ENCODE peak calls at places on chromosomes 13 and 19, in six cellular contexts. T is lower leg skin, V is heart left ventricle, D is HepG2, W is body of pancreas, J is adrenal gland. F is an unnamed sample.
A peak's percentile ranks its signal among the peaks of the same experiment; 100 is the strongest.

GRCh38 chr13:60583196-60583908 is 186.3 kb downstream of the TDRD3 start:
- DNase-seq in T (no peak), V (no peak), D (peak; percentile 13), W (no peak), J (no peak), F (no peak)

GRCh38 chr13:112957295-112957677 is 11.7 kb upstream of the MCF2L start:
- DNase-seq in T (no peak), V (no peak), D (no peak), W (no peak), J (no peak), F (no peak)

GRCh38 chr13:94330552-94331071 is 148.9 kb downstream of the DCT start:
- DNase-seq in T (no peak), V (no peak), D (no peak), W (no peak), J (no peak), F (no peak)

GRCh38 chr13:106176103-106176502 is 359.4 kb downstream of the EFNB2 start:
- DNase-seq in T (no peak), V (no peak), D (no peak), W (no peak), J (no peak), F (no peak)

GRCh38 chr19:39007096-39007495 is 25.3 kb downstream of the FBXO27 start:
- DNase-seq in T (no peak), V (no peak), D (no peak), W (no peak), J (no peak), F (no peak)

GRCh38 chr13:43664700-43665191 is 122.0 kb downstream of the ENOX1 start:
- DNase-seq in T (no peak), V (peak; percentile 30), D (no peak), W (peak; percentile 14), J (peak; percentile 23), F (peak; percentile 1)

GRCh38 chr13:33174491-33174890 is 111.1 kb downstream of the STARD13 start:
- DNase-seq in T (no peak), V (no peak), D (no peak), W (no peak), J (no peak), F (no peak)

GRCh38 chr13:51978836-51979556 is 32.3 kb downstream of the ATP7B start:
- DNase-seq in T (no peak), V (no peak), D (peak; percentile 90), W (peak; percentile 31), J (no peak), F (no peak)

GRCh38 chr13:57946361-57946760 is 314.8 kb downstream of the PCDH17 start:
- DNase-seq in T (no peak), V (no peak), D (no peak), W (no peak), J (no peak), F (no peak)

GRCh38 chr19:41328157-41328817 is 18.3 kb downstream of the CCDC97 start:
- DNase-seq in T (no peak), V (no peak), D (no peak), W (peak; percentile 43), J (peak; percentile 22), F (no peak)

GRCh38 chr13:36212789-36213188 is 1.6 kb downstream of the SOHLH2 start:
- DNase-seq in T (no peak), V (no peak), D (no peak), W (no peak), J (no peak), F (no peak)

GRCh38 chr13:112468069-112468468 is 91.9 kb downstream of the SPACA7 start:
- DNase-seq in T (no peak), V (no peak), D (no peak), W (no peak), J (no peak), F (no peak)

GRCh38 chr19:37914908-37915307 is 7.9 kb downstream of the SIPA1L3 start:
- DNase-seq in T (no peak), V (no peak), D (no peak), W (no peak), J (no peak), F (no peak)

GRCh38 chr13:42660367-42660965 is 86.5 kb downstream of the TNFSF11 start:
- DNase-seq in T (no peak), V (no peak), D (no peak), W (no peak), J (no peak), F (no peak)

DNA sequence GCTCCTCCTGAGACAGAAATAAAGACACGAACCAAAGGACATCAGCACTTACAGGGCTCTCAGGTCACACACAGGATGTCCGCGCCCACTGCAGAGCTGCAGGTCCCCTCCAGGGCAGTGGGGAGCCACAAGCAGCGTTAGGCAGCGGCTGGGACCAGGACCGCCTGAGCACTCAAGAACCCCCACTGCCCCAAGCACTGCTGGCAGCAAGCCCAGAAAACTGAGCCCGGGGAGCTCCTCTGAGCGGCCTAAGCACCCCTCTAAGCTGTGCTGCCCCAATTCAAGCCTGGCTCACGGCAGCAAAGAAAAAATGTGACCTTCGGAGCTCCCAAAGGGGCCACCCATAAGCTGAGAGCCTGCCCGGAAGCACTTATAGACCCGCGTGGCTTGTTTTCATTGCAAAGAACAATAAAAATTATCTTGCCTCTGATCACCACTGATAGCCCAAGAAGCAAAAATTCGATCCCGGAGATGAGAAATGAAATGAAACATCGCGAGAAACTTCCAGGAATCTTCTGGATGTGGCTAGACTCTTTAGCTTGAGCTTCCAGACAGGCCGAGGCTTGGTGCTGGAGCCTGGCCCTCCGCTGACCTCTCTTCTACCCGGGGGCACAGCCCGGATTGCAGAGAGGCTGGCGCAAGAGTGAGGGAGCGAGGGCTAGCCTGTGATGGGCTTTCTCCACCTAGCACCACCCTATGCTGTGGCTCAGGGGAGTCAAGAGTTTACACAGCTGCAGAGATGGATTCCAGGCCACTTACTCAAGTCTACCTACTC is 6.3 kb downstream of the DPP9 start:
- DNase-seq in T (no peak), V (no peak), D (peak; percentile 50), W (no peak), J (no peak), F (no peak)
- TF ChIP-seq POLR2A in T (no peak), V (no peak), D (no peak), W (no peak), J (no peak), F (no peak)

GRCh38 chr13:82766732-82767321 is 1115.4 kb downstream of the SLITRK1 start:
- DNase-seq in T (no peak), V (no peak), D (no peak), W (no peak), J (no peak), F (no peak)

GRCh38 chr13:82772802-82773201 is 1109.5 kb downstream of the SLITRK1 start:
- DNase-seq in T (no peak), V (no peak), D (no peak), W (no peak), J (no peak), F (no peak)
- TF ChIP-seq POLR2A in T (no peak), V (no peak), D (no peak), W (no peak), J (no peak), F (no peak)

DNA sequence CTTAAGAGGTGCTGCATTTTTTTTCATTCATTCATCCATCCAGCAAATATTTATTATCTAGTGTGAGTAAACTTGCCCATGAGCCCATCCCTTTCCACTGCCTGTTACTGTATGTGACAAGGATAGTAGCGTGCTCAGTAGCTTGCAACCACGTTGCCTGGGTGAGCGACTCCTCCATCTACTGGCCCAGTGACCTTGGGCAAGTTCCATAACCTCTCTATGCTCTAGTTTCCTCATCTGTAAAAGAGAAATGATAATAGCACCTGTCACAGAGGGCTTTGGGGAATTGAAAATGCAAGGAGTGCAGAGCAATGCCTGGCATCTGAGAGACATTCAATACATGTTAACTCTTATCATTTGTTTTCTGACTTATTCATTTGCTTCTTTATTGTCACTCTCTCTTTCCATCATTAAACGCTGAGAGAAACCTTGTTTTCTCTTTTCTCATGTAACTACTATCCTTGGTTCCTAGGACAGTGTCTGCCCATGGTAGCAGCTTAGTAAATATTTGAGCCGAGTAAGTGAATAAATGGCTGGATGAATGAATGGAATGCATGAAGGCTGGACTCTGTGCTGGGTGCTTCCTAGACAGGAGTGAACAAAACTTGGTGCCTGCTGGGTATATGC is 19.9 kb downstream of the LRCH1 start:
- DNase-seq in T (no peak), V (no peak), D (no peak), W (no peak), J (no peak), F (no peak)
- TF ChIP-seq POLR2A in T (no peak), V (no peak), D (no peak), W (no peak), J (no peak), F (no peak)

DNA sequence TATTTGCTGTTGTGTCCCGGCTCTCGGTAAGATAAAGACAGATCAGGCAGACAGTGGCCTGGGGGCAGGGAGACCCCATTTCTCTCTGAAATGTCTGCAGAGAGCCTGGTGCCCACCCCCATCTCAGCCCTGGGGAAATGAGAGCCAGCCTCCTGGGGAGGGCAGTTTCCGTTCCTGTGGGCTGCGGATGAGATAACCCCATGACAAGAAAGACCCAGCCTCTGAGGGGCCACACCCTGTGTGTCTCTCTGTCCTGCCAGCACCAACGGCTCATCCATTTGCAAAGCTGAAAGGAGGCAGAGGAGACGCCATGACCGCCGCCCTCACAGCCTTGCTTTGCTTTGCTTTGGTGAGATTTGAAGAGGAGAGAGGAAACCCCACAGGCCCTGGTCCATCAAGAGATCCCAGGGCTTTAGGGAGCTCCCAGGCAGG is 28.1 kb upstream of the KIR3DL3 start:
- DNase-seq in T (no peak), V (no peak), D (no peak), W (no peak), J (no peak), F (no peak)
- TF ChIP-seq POLR2A in T (no peak), V (no peak), D (no peak), W (no peak), J (no peak), F (no peak)

GRCh38 chr13:21567714-21568113 is 36.3 kb downstream of the MICU2 start:
- DNase-seq in T (no peak), V (no peak), D (no peak), W (no peak), J (no peak), F (no peak)
- TF ChIP-seq POLR2A in T (no peak), V (no peak), D (no peak), W (no peak), J (no peak), F (no peak)

DNA sequence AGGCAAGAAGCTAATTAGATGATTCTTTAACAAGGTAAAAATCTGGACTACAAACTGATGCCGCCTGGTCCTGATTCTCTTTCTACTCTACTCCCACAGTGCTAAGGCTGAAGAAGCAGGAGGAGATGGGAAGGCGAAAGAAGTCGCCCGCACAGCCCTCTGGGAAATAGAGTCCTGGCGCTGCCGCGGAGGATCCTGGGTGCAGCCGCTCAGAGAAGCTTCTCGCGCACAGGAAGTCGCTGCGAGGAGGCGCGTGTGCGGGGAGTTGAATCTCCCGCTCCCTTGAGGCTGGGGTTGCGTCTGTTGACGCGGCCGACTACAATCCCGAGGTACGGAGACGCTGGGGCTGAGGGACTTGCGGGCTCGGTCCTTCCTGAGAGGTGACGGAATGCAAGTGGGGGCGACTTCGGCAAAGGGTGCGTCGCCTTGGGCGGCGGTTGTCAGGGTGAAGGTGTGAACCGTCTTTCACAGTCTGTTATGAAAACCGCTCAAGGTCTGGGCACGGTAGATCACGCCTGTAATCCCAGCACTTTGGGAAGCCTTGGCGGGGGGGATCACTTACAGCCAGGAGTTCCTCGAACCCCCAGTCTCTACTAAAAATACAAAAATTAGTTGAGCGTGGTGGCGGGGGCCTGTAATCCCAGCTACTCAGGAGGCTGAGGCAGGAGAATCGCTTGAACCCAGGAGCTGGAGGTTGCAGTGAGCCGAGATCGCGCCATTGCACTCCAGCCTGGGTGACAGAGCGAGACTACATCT is at the start of gene ZNF473:
- DNase-seq in T (peak; percentile 99), V (peak; percentile 96), D (peak; percentile 92), W (peak; percentile 96), J (peak; percentile 96), F (peak; percentile 92)
- TF ChIP-seq POLR2A in T (no peak), V (peak; percentile 69), D (peak; percentile 89), W (peak; percentile 54), J (peak; percentile 57), F (peak; percentile 91)